ENCODE peak calls at places on chromosome 20, in seven cellular contexts. One of them, this sample, is unnamed.

GRCh38 chr20:8424010-8424409 is 291.9 kb downstream of the PLCB1 start:
- DNase-seq in uterus: no peak
- DNase-seq in adrenal gland: peak
- DNase-seq in A549: no peak
- DNase-seq in CD8-positive, alpha-beta memory T cell: no peak
- DNase-seq in GM12865: no peak
- DNase-seq in colonic mucosa: no peak
- DNase-seq in this sample: no peak

GRCh38 chr20:55386686-55387085 is 618.6 kb downstream of the CBLN4 start:
- DNase-seq in adrenal gland: no peak
- DNase-seq in CD8-positive, alpha-beta memory T cell: no peak
- DNase-seq in GM12865: no peak
- DNase-seq in uterus: no peak
- DNase-seq in colonic mucosa: no peak
- DNase-seq in A549: no peak
- DNase-seq in this sample: no peak

GRCh38 chr20:60107621-60108020 is 149.4 kb downstream of the CDH26 start:
- DNase-seq in GM12865: no peak
- DNase-seq in adrenal gland: no peak
- DNase-seq in uterus: no peak
- DNase-seq in colonic mucosa: no peak
- DNase-seq in A549: no peak
- DNase-seq in CD8-positive, alpha-beta memory T cell: no peak
- DNase-seq in this sample: no peak

GRCh38 chr20:50325651-50326050 is 135.0 kb downstream of the CEBPB start:
- DNase-seq in uterus: no peak
- DNase-seq in GM12865: no peak
- DNase-seq in CD8-positive, alpha-beta memory T cell: no peak
- DNase-seq in colonic mucosa: no peak
- DNase-seq in adrenal gland: no peak
- DNase-seq in A549: no peak
- DNase-seq in this sample: peak

GRCh38 chr20:61268024-61268423 is 16.0 kb downstream of the CDH4 start:
- DNase-seq in uterus: no peak
- DNase-seq in GM12865: no peak
- DNase-seq in A549: no peak
- DNase-seq in CD8-positive, alpha-beta memory T cell: no peak
- DNase-seq in adrenal gland: no peak
- DNase-seq in colonic mucosa: no peak
- DNase-seq in this sample: no peak

GRCh38 chr20:22901921-22902320 is 133.2 kb upstream of the SSTR4 start:
- DNase-seq in GM12865: no peak
- DNase-seq in A549: no peak
- DNase-seq in colonic mucosa: no peak
- DNase-seq in adrenal gland: no peak
- DNase-seq in uterus: no peak
- DNase-seq in CD8-positive, alpha-beta memory T cell: no peak
- DNase-seq in this sample: no peak

GRCh38 chr20:10239954-10240353 is 21.3 kb downstream of the SNAP25 start:
- DNase-seq in adrenal gland: no peak
- DNase-seq in GM12865: no peak
- DNase-seq in A549: peak
- DNase-seq in colonic mucosa: peak
- DNase-seq in uterus: no peak
- DNase-seq in CD8-positive, alpha-beta memory T cell: no peak
- DNase-seq in this sample: no peak

GRCh38 chr20:53434662-53435061 is 159.0 kb downstream of the ZNF217 start:
- DNase-seq in colonic mucosa: no peak
- DNase-seq in uterus: no peak
- DNase-seq in GM12865: no peak
- DNase-seq in CD8-positive, alpha-beta memory T cell: no peak
- DNase-seq in adrenal gland: no peak
- DNase-seq in A549: no peak
- DNase-seq in this sample: no peak

GRCh38 chr20:48652961-48653705 is 174.7 kb downstream of the PREX1 start:
- DNase-seq in uterus: no peak
- DNase-seq in adrenal gland: peak
- DNase-seq in GM12865: no peak
- DNase-seq in CD8-positive, alpha-beta memory T cell: no peak
- DNase-seq in A549: no peak
- DNase-seq in colonic mucosa: no peak
- DNase-seq in this sample: no peak

GRCh38 chr20:15320941-15321340 is 983.5 kb upstream of the FLRT3 start:
- DNase-seq in A549: no peak
- DNase-seq in CD8-positive, alpha-beta memory T cell: no peak
- DNase-seq in adrenal gland: no peak
- DNase-seq in uterus: no peak
- DNase-seq in GM12865: no peak
- DNase-seq in colonic mucosa: no peak
- DNase-seq in this sample: no peak

GRCh38 chr20:44481719-44482416 is 6.2 kb downstream of the TTPAL start:
- DNase-seq in adrenal gland: no peak
- DNase-seq in GM12865: no peak
- DNase-seq in uterus: no peak
- DNase-seq in CD8-positive, alpha-beta memory T cell: no peak
- DNase-seq in A549: no peak
- DNase-seq in colonic mucosa: no peak
- DNase-seq in this sample: no peak

GRCh38 chr20:32526125-32526524 is 59.0 kb downstream of the NOL4L start:
- DNase-seq in uterus: no peak
- DNase-seq in GM12865: peak
- DNase-seq in colonic mucosa: no peak
- DNase-seq in adrenal gland: no peak
- DNase-seq in A549: no peak
- DNase-seq in CD8-positive, alpha-beta memory T cell: no peak
- DNase-seq in this sample: no peak

GRCh38 chr20:49711331-49711987 is 2.2 kb downstream of the B4GALT5 start:
- DNase-seq in GM12865: no peak
- DNase-seq in CD8-positive, alpha-beta memory T cell: no peak
- DNase-seq in adrenal gland: no peak
- DNase-seq in A549: no peak
- DNase-seq in colonic mucosa: no peak
- DNase-seq in uterus: no peak
- DNase-seq in this sample: no peak

GRCh38 chr20:51022803-51023616 is at the start of gene KCNG1:
- DNase-seq in CD8-positive, alpha-beta memory T cell: no peak
- DNase-seq in adrenal gland: peak
- DNase-seq in colonic mucosa: peak
- DNase-seq in A549: peak
- DNase-seq in GM12865: no peak
- DNase-seq in uterus: peak
- DNase-seq in this sample: peak

GRCh38 chr20:16397053-16397452 is 176.2 kb downstream of the KIF16B start:
- DNase-seq in colonic mucosa: no peak
- DNase-seq in A549: no peak
- DNase-seq in CD8-positive, alpha-beta memory T cell: no peak
- DNase-seq in GM12865: no peak
- DNase-seq in uterus: peak
- DNase-seq in adrenal gland: peak
- DNase-seq in this sample: peak

GRCh38 chr20:12966468-12967085 is 42.2 kb upstream of the SPTLC3 start:
- DNase-seq in CD8-positive, alpha-beta memory T cell: peak
- DNase-seq in A549: no peak
- DNase-seq in adrenal gland: no peak
- DNase-seq in uterus: no peak
- DNase-seq in colonic mucosa: no peak
- DNase-seq in GM12865: no peak
- DNase-seq in this sample: no peak

GRCh38 chr20:9506964-9507369 is 7.4 kb upstream of the LAMP5 start:
- DNase-seq in uterus: no peak
- DNase-seq in CD8-positive, alpha-beta memory T cell: no peak
- DNase-seq in GM12865: no peak
- DNase-seq in colonic mucosa: no peak
- DNase-seq in adrenal gland: no peak
- DNase-seq in A549: no peak
- DNase-seq in this sample: no peak

GRCh38 chr20:45248609-45249008 is 5.8 kb downstream of the SLPI start:
- DNase-seq in GM12865: no peak
- DNase-seq in adrenal gland: no peak
- DNase-seq in uterus: no peak
- DNase-seq in A549: no peak
- DNase-seq in colonic mucosa: no peak
- DNase-seq in CD8-positive, alpha-beta memory T cell: no peak
- DNase-seq in this sample: no peak

GRCh38 chr20:16556299-16556698 is 16.9 kb downstream of the KIF16B start:
- DNase-seq in A549: no peak
- DNase-seq in GM12865: no peak
- DNase-seq in adrenal gland: no peak
- DNase-seq in CD8-positive, alpha-beta memory T cell: no peak
- DNase-seq in uterus: no peak
- DNase-seq in colonic mucosa: no peak
- DNase-seq in this sample: no peak

GRCh38 chr20:5848711-5849505 is 98.7 kb downstream of the SHLD1 start:
- DNase-seq in adrenal gland: peak
- DNase-seq in colonic mucosa: no peak
- DNase-seq in uterus: no peak
- DNase-seq in GM12865: peak
- DNase-seq in A549: no peak
- DNase-seq in CD8-positive, alpha-beta memory T cell: no peak
- DNase-seq in this sample: no peak

GRCh38 chr20:364905-365794 is 15.4 kb upstream of the TRIB3 start:
- DNase-seq in GM12865: no peak
- DNase-seq in uterus: no peak
- DNase-seq in A549: no peak
- DNase-seq in CD8-positive, alpha-beta memory T cell: no peak
- DNase-seq in colonic mucosa: no peak
- DNase-seq in adrenal gland: peak
- DNase-seq in this sample: no peak

GRCh38 chr20:2102585-2103453 is 1.2 kb downstream of the STK35 start:
- DNase-seq in GM12865: peak
- DNase-seq in colonic mucosa: peak
- DNase-seq in uterus: peak
- DNase-seq in adrenal gland: peak
- DNase-seq in CD8-positive, alpha-beta memory T cell: peak
- DNase-seq in A549: peak
- DNase-seq in this sample: peak

GRCh38 chr20:56630086-56630493 is 984 bp downstream of the TFAP2C start:
- DNase-seq in CD8-positive, alpha-beta memory T cell: no peak
- DNase-seq in A549: peak
- DNase-seq in GM12865: no peak
- DNase-seq in colonic mucosa: peak
- DNase-seq in adrenal gland: peak
- DNase-seq in uterus: no peak
- DNase-seq in this sample: peak
- H3K4me3 ChIP-seq in CD8-positive, alpha-beta memory T cell: no peak
- H3K4me3 ChIP-seq in A549: peak
- H3K4me3 ChIP-seq in GM12865: no peak
- H3K4me3 ChIP-seq in colonic mucosa: peak
- H3K4me3 ChIP-seq in adrenal gland: no peak
- H3K4me3 ChIP-seq in uterus: peak
- H3K4me3 ChIP-seq in this sample: peak

DNA sequence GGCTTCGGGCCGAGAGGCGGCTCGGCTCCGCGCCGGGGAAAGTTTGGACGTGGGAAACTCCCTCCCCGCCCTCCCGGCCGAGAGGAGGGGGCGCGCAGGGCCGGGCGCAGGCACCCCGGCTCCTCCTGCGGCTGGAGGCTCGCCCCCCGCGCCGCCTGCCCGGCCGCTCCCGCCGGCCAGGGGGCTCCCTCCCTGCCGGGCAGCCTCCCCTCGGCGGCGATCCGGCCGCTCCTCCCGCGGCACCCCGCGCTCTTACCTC is 370 bp downstream of the CDH22 start:
- DNase-seq in uterus: no peak
- DNase-seq in adrenal gland: no peak
- DNase-seq in A549: no peak
- DNase-seq in colonic mucosa: no peak
- DNase-seq in GM12865: no peak
- DNase-seq in CD8-positive, alpha-beta memory T cell: no peak
- DNase-seq in this sample: no peak
- H3K4me3 ChIP-seq in uterus: peak
- H3K4me3 ChIP-seq in adrenal gland: no peak
- H3K4me3 ChIP-seq in A549: peak
- H3K4me3 ChIP-seq in colonic mucosa: peak
- H3K4me3 ChIP-seq in GM12865: no peak
- H3K4me3 ChIP-seq in CD8-positive, alpha-beta memory T cell: no peak
- H3K4me3 ChIP-seq in this sample: peak

GRCh38 chr20:37956099-37956498 is 53.2 kb downstream of the VSTM2L start:
- DNase-seq in GM12865: no peak
- DNase-seq in A549: no peak
- DNase-seq in uterus: no peak
- DNase-seq in CD8-positive, alpha-beta memory T cell: no peak
- DNase-seq in colonic mucosa: peak
- DNase-seq in adrenal gland: no peak
- DNase-seq in this sample: no peak

GRCh38 chr20:37958856-37959255 is 55.9 kb downstream of the VSTM2L start:
- DNase-seq in colonic mucosa: no peak
- DNase-seq in adrenal gland: no peak
- DNase-seq in CD8-positive, alpha-beta memory T cell: no peak
- DNase-seq in A549: no peak
- DNase-seq in GM12865: no peak
- DNase-seq in uterus: no peak
- DNase-seq in this sample: no peak

GRCh38 chr20:37954626-37955025 is 51.7 kb downstream of the VSTM2L start:
- DNase-seq in adrenal gland: no peak
- DNase-seq in CD8-positive, alpha-beta memory T cell: no peak
- DNase-seq in A549: no peak
- DNase-seq in colonic mucosa: peak
- DNase-seq in uterus: no peak
- DNase-seq in GM12865: no peak
- DNase-seq in this sample: no peak

GRCh38 chr20:37954205-37954604 is 51.3 kb downstream of the VSTM2L start:
- DNase-seq in colonic mucosa: no peak
- DNase-seq in A549: no peak
- DNase-seq in adrenal gland: no peak
- DNase-seq in GM12865: no peak
- DNase-seq in CD8-positive, alpha-beta memory T cell: no peak
- DNase-seq in uterus: no peak
- DNase-seq in this sample: no peak

GRCh38 chr20:37955511-37955910 is 52.6 kb downstream of the VSTM2L start:
- DNase-seq in adrenal gland: no peak
- DNase-seq in A549: no peak
- DNase-seq in colonic mucosa: peak
- DNase-seq in CD8-positive, alpha-beta memory T cell: no peak
- DNase-seq in uterus: no peak
- DNase-seq in GM12865: no peak
- DNase-seq in this sample: no peak
- H3K4me3 ChIP-seq in adrenal gland: no peak
- H3K4me3 ChIP-seq in A549: no peak
- H3K4me3 ChIP-seq in colonic mucosa: no peak
- H3K4me3 ChIP-seq in CD8-positive, alpha-beta memory T cell: no peak
- H3K4me3 ChIP-seq in uterus: no peak
- H3K4me3 ChIP-seq in GM12865: no peak
- H3K4me3 ChIP-seq in this sample: no peak

DNA sequence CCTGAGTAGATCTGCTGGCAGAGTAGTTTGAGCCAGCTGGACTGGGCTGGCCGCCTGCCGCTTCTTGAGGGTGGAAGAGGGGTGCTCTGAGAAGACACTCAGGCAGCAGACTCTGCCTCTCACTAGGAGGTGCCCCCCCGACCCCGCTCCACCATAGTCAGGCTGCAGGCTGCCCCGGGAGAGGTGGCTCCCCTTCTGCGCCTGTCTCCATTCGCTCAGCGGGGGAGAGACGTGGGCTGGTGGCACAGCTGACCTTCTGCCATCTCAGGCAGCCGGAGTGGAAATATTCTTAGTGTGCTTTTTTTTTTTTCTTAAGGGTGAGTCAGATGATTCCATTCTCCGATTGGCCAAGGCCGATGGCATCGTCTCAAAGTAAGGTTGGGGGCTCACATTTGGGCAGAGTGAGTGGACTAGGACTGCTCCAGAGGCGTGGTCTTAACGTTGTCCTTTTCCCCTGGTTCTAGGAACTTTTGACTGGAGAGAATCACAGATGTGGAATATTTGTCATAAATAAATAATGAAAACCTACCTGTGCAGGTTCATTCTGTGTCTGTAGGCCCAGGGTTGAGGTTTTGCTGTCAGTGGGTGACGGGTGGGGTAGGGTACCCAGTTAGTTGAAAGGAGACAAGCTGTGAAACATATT is 1.2 kb downstream of the RPS21 start:
- DNase-seq in colonic mucosa: no peak
- DNase-seq in CD8-positive, alpha-beta memory T cell: no peak
- DNase-seq in adrenal gland: peak
- DNase-seq in A549: no peak
- DNase-seq in uterus: no peak
- DNase-seq in GM12865: no peak
- DNase-seq in this sample: no peak
- H3K4me3 ChIP-seq in colonic mucosa: peak
- H3K4me3 ChIP-seq in CD8-positive, alpha-beta memory T cell: peak
- H3K4me3 ChIP-seq in adrenal gland: no peak
- H3K4me3 ChIP-seq in A549: peak
- H3K4me3 ChIP-seq in uterus: peak
- H3K4me3 ChIP-seq in GM12865: peak
- H3K4me3 ChIP-seq in this sample: peak